ENCODE peak calls at places on chromosomes 3 and 15, in ten cellular contexts. W, S, R, F, J, G, N, B, T and V are unnamed samples.

GRCh38 chr3:40079845-40080240 is 229.7 kb upstream of the EIF1B start:
- DNase-seq in W (peak; percentile 58), S (no peak), R (peak; percentile 19), F (no peak), J (no peak), G (no peak), N (no peak), B (no peak), T (no peak), V (no peak)

GRCh38 chr3:177193706-177194268 is 3.5 kb downstream of the TBL1XR1 start:
- DNase-seq in W (no peak), S (no peak), R (no peak), F (no peak), J (peak; percentile 87), G (no peak), N (no peak), B (no peak), T (no peak), V (no peak)

GRCh38 chr3:172449468-172450149 is 1.4 kb upstream of the GHSR start:
- DNase-seq in W (peak; percentile 24), S (no peak), R (peak; percentile 54), F (no peak), J (no peak), G (no peak), N (no peak), B (peak; percentile 65), T (no peak), V (peak; percentile 23)

GRCh38 chr3:8604988-8605387 is 39.6 kb downstream of the SSUH2 start:
- DNase-seq in W (no peak), S (no peak), R (no peak), F (no peak), J (no peak), G (no peak), N (no peak), B (no peak), T (no peak), V (no peak)

GRCh38 chr3:13687409-13687989 is 138.6 kb downstream of the FBLN2 start:
- DNase-seq in W (no peak), S (peak; percentile 70), R (no peak), F (no peak), J (peak; percentile 31), G (peak; percentile 45), N (no peak), B (no peak), T (no peak), V (no peak)

GRCh38 chr3:152662157-152662556 is 172.8 kb upstream of the P2RY1 start:
- DNase-seq in W (no peak), S (no peak), R (no peak), F (no peak), J (no peak), G (no peak), N (no peak), B (no peak), T (no peak), V (no peak)

GRCh38 chr3:86109434-86109833 is 881.5 kb downstream of the VGLL3 start:
- DNase-seq in W (no peak), S (no peak), R (no peak), F (no peak), J (peak; percentile 39), G (no peak), N (no peak), B (no peak), T (no peak), V (no peak)

GRCh38 chr3:11553436-11554235 is 90.1 kb downstream of the VGLL4 start:
- DNase-seq in W (no peak), S (no peak), R (peak; percentile 32), F (no peak), J (no peak), G (no peak), N (peak; percentile 81), B (peak; percentile 70), T (no peak), V (no peak)

GRCh38 chr3:7504886-7505775 is 644.2 kb downstream of the GRM7 start:
- DNase-seq in W (no peak), S (no peak), R (peak; percentile 98), F (no peak), J (no peak), G (no peak), N (no peak), B (peak; percentile 42), T (peak; percentile 73), V (no peak)

GRCh38 chr15:92909131-92909781 is 9.1 kb downstream of the CHD2 start:
- DNase-seq in W (peak; percentile 82), S (no peak), R (peak; percentile 66), F (no peak), J (no peak), G (no peak), N (no peak), B (no peak), T (peak; percentile 38), V (no peak)